ENCODE peak calls at places on chromosomes 11 and 22, in five cellular contexts. O, C, I, T and Y are unnamed samples. For H3K4me1, the result is how much of the 10 kb centered on the place peaks cover.

GRCh38 chr22:20165913-20166312 is 15.1 kb upstream of the CCDC188 start:
- DNase-seq in C (no peak), T (no peak), I (no peak), O (no peak), Y (no peak)

GRCh38 chr11:19711911-19712280 is 741 bp upstream of the NAV2 start:
- DNase-seq in O (no peak), C (no peak), I (no peak), T (no peak), Y (no peak)

GRCh38 chr11:110867951-110868350 is 155.7 kb upstream of the ARHGAP20 start:
- DNase-seq in T (no peak), I (no peak), C (no peak), O (no peak), Y (no peak)

GRCh38 chr11:103648670-103649400 is 387.6 kb upstream of the DDI1 start:
- DNase-seq in T (no peak), I (no peak), C (peak), O (no peak), Y (no peak)

GRCh38 chr11:128563308-128563707 is 24.1 kb downstream of the ETS1 start:
- DNase-seq in I (no peak), T (no peak), C (no peak), O (no peak), Y (no peak)

GRCh38 chr11:69142894-69143293 is 12.8 kb upstream of the SMIM38 start:
- DNase-seq in O (no peak), I (no peak), C (no peak), T (no peak), Y (no peak)

GRCh38 chr22:29331213-29331612 is 15.7 kb upstream of the RASL10A start:
- DNase-seq in T (no peak), O (no peak), C (no peak), I (no peak), Y (no peak)

GRCh38 chr22:19266547-19267086 is 24.9 kb downstream of the CLTCL1 start:
- DNase-seq in O (no peak), C (no peak), I (no peak), T (no peak), Y (no peak)

GRCh38 chr11:73114110-73114834 is 27.8 kb downstream of the FCHSD2 start:
- DNase-seq in I (no peak), O (no peak), T (no peak), C (no peak), Y (no peak)

GRCh38 chr11:31856248-31856647 is 45.1 kb upstream of the PAX6 start:
- DNase-seq in T (no peak), I (no peak), C (no peak), O (no peak), Y (no peak)

GRCh38 chr11:111730871-111731591 is 35.2 kb downstream of the PPP2R1B start:
- DNase-seq in T (no peak), C (no peak), I (no peak), O (peak), Y (no peak)

GRCh38 chr22:22113701-22114100 is 130.9 kb upstream of the VPREB1 start:
- DNase-seq in I (no peak), O (no peak), T (no peak), C (no peak), Y (no peak)

GRCh38 chr11:107482234-107482633 is 24.6 kb upstream of the CWF19L2 start:
- DNase-seq in T (no peak), C (no peak), I (no peak), O (no peak), Y (no peak)

GRCh38 chr22:47289316-47289985 is 527.0 kb downstream of the TBC1D22A start:
- DNase-seq in O (no peak), T (no peak), I (no peak), C (no peak), Y (no peak)

GRCh38 chr11:121881806-121882205 is 234.2 kb downstream of the BLID start:
- DNase-seq in I (no peak), O (no peak), T (no peak), C (peak), Y (no peak)

GRCh38 chr11:113875414-113876073 is at the start of gene USP28:
- DNase-seq in C (peak), I (peak), T (peak), O (peak), Y (peak)

GRCh38 chr11:113874920-113875413 is 405 bp downstream of the USP28 start:
- DNase-seq in T (no peak), O (no peak), C (peak), I (no peak), Y (no peak)

GRCh38 chr11:113876074-113876797 is 864 bp upstream of the USP28 start:
- DNase-seq in I (no peak), O (no peak), T (no peak), C (no peak), Y (no peak)

GRCh38 chr11:113873241-113873626 is 2.1 kb downstream of the USP28 start:
- DNase-seq in I (no peak), C (peak), T (no peak), O (peak), Y (no peak)

DNA sequence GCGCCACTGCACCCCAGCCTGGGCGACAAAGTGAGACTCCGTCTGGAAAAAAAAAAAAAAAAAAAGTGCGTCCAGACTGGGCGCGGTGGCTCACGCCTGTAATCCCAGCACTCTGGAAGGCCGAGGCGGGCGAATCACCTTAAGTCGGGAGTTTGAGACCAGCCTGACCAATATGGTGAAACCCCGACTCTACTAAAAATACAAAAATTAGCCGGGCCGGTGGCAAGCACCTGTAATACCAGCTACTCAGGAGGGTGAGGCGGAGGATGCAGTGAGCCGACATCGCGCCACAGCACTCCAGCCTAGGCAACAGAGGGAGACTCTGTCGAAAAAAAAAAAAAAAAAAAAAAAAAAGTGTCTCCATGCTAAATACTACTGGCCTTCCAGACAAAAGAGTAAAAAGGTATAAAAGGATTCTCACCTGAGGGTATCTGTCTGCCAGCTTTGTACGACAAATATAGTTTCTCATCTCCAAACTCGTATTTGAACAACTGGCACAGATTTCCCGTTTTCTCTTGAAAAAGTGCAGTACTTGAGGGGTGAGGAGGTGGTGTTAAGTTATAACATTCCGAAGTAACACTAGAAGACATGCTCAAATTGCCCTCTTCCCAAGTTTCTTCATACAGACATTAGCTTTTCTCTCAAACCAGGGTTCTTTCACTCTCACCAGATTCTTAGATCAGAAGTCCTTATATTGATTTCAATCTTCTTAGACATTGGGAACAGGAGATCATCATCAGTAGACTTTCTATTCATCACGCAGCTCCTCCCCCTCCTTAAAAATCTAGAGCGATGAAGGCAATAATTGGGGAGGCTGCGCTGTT is 1.1 kb downstream of the USP28 start:
- DNase-seq in T (no peak), C (peak), O (no peak), I (no peak), Y (no peak)
- H3K27ac ChIP-seq in T (no peak), C (no peak), O (peak), I (peak), Y (no peak)

DNA sequence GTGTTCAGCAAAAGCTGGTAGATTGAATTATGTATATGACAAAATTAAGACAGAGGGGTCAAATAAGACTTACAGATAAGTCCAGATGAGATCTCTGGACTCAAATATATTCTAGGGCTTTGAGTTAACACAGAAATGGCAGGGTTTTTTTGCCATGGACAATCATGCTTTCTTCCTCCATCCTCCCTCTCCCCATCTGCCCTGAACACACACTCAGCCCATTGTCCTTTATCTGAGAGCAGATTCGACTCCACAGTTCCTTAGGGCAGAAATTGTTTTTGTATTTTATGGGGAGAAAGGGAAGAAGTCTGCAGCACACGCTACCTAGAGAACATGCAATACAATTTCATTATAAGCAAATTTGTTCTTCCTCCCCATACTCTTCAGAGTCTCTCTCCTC is 86.8 kb downstream of the SLC1A2 start:
- DNase-seq in I (no peak), C (no peak), O (no peak), T (no peak), Y (no peak)
- H3K4me3 ChIP-seq in I (no peak), C (no peak), O (no peak), T (no peak), Y (no peak)

DNA sequence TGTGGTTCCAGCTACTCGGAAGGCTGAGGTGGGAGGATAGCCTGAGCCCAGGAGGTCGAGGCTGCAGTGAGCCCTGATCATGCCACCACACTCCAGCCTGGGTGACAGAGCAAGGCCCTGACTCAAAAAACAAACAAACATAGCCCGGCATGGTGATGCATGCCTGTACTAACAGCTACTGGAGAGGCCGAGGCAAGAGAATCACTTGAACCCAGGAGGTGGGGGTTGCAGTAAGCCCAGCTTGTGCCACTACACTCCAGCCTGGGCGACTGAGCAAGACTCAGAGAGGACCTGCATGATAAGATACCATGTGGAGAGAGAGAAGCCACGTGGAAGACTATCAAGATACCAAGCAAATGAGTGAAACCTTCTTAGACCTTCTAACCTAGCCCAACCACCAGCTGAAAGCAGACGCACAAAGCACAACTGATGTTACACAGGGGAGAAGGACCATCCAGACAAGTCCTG is 36.1 kb downstream of the AMBRA1 start:
- DNase-seq in O (no peak), C (peak), I (no peak), T (peak), Y (no peak)
- H3K4me1 ChIP-seq in O (half or more), C (under half), I (half or more), T (half or more), Y (under half)

DNA sequence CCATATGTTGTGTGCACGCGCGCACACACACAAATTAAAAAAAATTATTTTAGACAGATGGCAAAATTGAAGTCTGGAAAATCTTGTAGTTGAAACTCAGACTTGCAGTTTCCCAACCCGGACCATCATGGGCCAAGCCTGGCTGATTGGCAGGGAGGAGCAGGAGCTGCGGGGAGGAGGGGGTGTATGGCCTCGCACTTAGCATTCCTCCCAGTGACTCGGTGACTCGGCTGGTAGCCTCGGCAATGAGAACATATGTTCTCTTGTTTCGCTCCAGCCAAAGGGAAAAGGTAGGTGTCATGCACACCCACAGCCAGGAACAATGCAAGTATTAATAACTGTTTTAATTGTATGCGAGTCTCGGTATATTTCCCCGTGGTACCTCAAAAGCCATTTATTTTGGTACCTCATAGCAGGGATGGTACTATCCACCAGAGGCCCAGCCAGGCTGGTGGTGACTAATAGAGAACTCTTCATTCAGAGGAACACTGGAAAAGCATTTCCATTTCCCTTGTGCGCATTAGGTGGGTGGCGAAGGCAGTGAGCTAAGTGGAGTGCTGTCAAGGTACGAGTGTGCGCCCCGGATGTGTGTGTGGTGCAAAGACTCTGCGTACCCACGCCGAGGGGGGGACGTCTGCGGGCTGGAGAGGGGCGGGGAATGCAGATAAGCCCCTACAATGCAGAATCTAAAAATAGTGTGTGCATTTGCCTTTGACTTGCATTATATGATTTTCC is 92.4 kb downstream of the DSCAML1 start:
- DNase-seq in O (no peak), T (no peak), C (no peak), I (no peak), Y (no peak)
- H3K27ac ChIP-seq in O (no peak), T (no peak), C (no peak), I (no peak), Y (no peak)

GRCh38 chr11:61535998-61536675 is 27.6 kb downstream of the LRRC10B start:
- DNase-seq in C (no peak), O (no peak), T (no peak), I (no peak), Y (no peak)

GRCh38 chr11:61533401-61533800 is 24.9 kb downstream of the LRRC10B start:
- DNase-seq in O (no peak), I (no peak), T (no peak), C (no peak), Y (no peak)

GRCh38 chr11:61534025-61534900 is 25.7 kb downstream of the LRRC10B start:
- DNase-seq in O (no peak), I (no peak), T (no peak), C (no peak), Y (no peak)

GRCh38 chr11:61536676-61537270 is 28.2 kb downstream of the LRRC10B start:
- DNase-seq in T (peak), O (no peak), C (no peak), I (no peak), Y (no peak)

GRCh38 chr11:61534901-61535839 is 26.6 kb downstream of the LRRC10B start:
- DNase-seq in O (no peak), T (no peak), I (no peak), C (no peak), Y (no peak)
- H3K4me3 ChIP-seq in O (no peak), T (no peak), I (no peak), C (no peak), Y (no peak)

DNA sequence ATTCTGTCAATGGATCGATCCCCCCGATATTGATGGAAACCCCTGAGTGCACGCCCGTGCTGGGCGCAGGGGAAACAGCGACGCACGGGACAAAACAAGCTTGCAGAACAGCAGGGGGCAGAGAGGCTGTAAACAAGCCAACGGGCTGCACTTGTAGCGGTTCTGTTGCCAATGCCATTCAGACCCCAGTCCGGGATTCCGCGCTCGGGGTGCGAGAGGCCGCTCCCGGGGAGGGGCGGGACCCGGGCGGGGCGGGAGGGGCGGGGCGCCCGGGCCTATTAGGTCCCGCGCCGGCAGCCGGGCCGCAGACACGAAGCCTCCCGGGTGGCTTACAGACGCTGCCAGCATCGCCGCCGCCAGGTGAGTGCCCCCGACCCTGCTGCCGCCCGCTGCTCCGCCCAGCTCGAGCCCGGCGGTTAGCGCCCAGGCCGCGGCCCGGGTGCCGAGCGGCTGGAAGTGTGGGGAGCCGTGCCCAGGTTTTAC is at the start of gene BIK:
- DNase-seq in C (no peak), I (peak), O (no peak), T (peak), Y (no peak)
- H3K4me1 ChIP-seq in C (under half), I (under half), O (under half), T (under half), Y (under half)

GRCh38 chr11:108538022-108538424 is 39.8 kb upstream of the POGLUT3 start:
- DNase-seq in T (no peak), C (no peak), I (peak), O (no peak), Y (no peak)
- H3K27ac ChIP-seq in T (no peak), C (no peak), I (no peak), O (no peak), Y (no peak)

GRCh38 chr22:50111056-50111455 is 21.2 kb downstream of the MOV10L1 start:
- DNase-seq in T (no peak), O (no peak), C (no peak), I (no peak), Y (no peak)
- H3K4me3 ChIP-seq in T (no peak), O (no peak), C (no peak), I (no peak), Y (no peak)

DNA sequence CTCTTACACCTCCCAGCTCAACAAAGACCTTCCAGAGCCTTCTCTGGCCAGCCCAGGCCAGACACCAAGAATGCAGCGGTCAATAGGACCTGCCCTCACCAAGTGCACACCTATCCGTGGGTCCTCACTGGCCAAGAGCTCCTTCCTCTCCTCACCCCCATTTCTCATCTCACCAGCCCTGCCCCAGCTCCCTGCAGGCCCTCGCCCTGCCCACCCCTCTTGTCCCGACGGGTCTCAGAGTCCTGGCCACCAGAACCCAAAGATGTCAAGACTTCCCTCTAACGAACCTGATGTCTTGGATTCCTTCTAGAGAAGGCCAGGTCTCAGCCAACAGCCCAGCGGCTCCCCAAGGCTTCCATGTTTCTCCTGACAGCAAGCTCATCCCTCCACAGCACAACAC is 43.6 kb downstream of the IGF2 start:
- DNase-seq in C (no peak), I (no peak), T (no peak), O (no peak), Y (no peak)
- H3K4me1 ChIP-seq in C (under half), I (under half), T (under half), O (half or more), Y (under half)